ENCODE peak calls at places on chromosome 21, in eight cellular contexts. F is bronchial epithelial cell; I is lower leg skin; D is HFF-Myc; X is lower lobe of right lung; C is CD8-positive, alpha-beta T cell; O is hepatocyte; E is fibroblast of pulmonary artery. H is an unnamed sample.

GRCh38 chr21:41156128-41156527 is 11.8 kb upstream of the BACE2 start:
- DNase-seq in F (no peak), I (no peak), D (no peak), X (no peak), C (no peak), O (no peak), E (no peak), H (no peak)

GRCh38 chr21:31558839-31559367 is 100.6 kb upstream of the SOD1 start:
- DNase-seq in F (peak; percentile 83), I (peak; percentile 79), D (peak; percentile 29), X (peak; percentile 77), C (peak; percentile 76), O (peak; percentile 96), E (peak; percentile 95), H (peak; percentile 96)

GRCh38 chr21:44648557-44649311 is 2.5 kb downstream of the KRTAP10-11 start:
- DNase-seq in F (no peak), I (peak; percentile 10), D (no peak), X (no peak), C (no peak), O (no peak), E (no peak), H (no peak)

GRCh38 chr21:37829447-37829846 is 86.8 kb downstream of the KCNJ6 start:
- DNase-seq in F (peak; percentile 33), I (no peak), D (no peak), X (no peak), C (no peak), O (peak; percentile 58), E (peak; percentile 17), H (peak; percentile 51)

GRCh38 chr21:25934771-25935224 is 200.0 kb downstream of the GABPA start:
- DNase-seq in F (peak; percentile 99), I (peak; percentile 81), D (peak; percentile 72), X (peak; percentile 58), C (no peak), O (peak; percentile 27), E (peak; percentile 97), H (peak; percentile 68)

GRCh38 chr21:20875741-20876140 is 122.5 kb upstream of the NCAM2 start:
- DNase-seq in F (no peak), I (no peak), D (no peak), X (no peak), C (no peak), O (peak; percentile 10), E (no peak), H (peak; percentile 2)

GRCh38 chr21:36990508-36991205 is 15.8 kb upstream of the RIPPLY3 start:
- DNase-seq in F (peak; percentile 41), I (no peak), D (no peak), X (no peak), C (no peak), O (no peak), E (no peak), H (peak; percentile 75)

GRCh38 chr21:25176637-25177412 is 430.5 kb downstream of the MRPL39 start:
- DNase-seq in F (no peak), I (no peak), D (no peak), X (no peak), C (no peak), O (no peak), E (no peak), H (no peak)

GRCh38 chr21:46060596-46061061 is 37.3 kb upstream of the COL6A2 start:
- DNase-seq in F (no peak), I (peak; percentile 82), D (peak; percentile 95), X (peak; percentile 49), C (no peak), O (peak; percentile 55), E (peak; percentile 98), H (no peak)

GRCh38 chr21:45248301-45248892 is 39.3 kb downstream of the POFUT2 start:
- DNase-seq in F (no peak), I (peak; percentile 4), D (no peak), X (no peak), C (no peak), O (no peak), E (no peak), H (no peak)

GRCh38 chr21:38965910-38966504 is 160.3 kb downstream of the ETS2 start:
- DNase-seq in F (peak; percentile 88), I (no peak), D (no peak), X (peak; percentile 80), C (no peak), O (peak; percentile 80), E (no peak), H (no peak)

GRCh38 chr21:37671381-37671780 is 244.9 kb downstream of the KCNJ6 start:
- DNase-seq in F (peak; percentile 52), I (no peak), D (no peak), X (no peak), C (no peak), O (no peak), E (no peak), H (no peak)

GRCh38 chr21:38499296-38499695 is 1.0 kb upstream of the ERG start:
- DNase-seq in F (no peak), I (no peak), D (no peak), X (no peak), C (no peak), O (no peak), E (peak; percentile 33), H (no peak)

GRCh38 chr21:46298083-46298412 is 11.9 kb downstream of the YBEY start:
- DNase-seq in F (peak; percentile 39), I (no peak), D (no peak), X (peak; percentile 34), C (no peak), O (no peak), E (no peak), H (no peak)

GRCh38 chr21:17819878-17820232 is 699 bp upstream of the C21orf91 start:
- DNase-seq in F (peak; percentile 38), I (no peak), D (peak; percentile 41), X (no peak), C (no peak), O (no peak), E (no peak), H (peak; percentile 13)

GRCh38 chr21:37425684-37426083 is 59.1 kb downstream of the DYRK1A start:
- DNase-seq in F (no peak), I (no peak), D (no peak), X (no peak), C (no peak), O (no peak), E (no peak), H (no peak)

GRCh38 chr21:45270306-45270821 is 17.3 kb downstream of the POFUT2 start:
- DNase-seq in F (no peak), I (no peak), D (no peak), X (no peak), C (no peak), O (no peak), E (no peak), H (no peak)

GRCh38 chr21:16422702-16423101 is 692.9 kb downstream of the USP25 start:
- DNase-seq in F (peak; percentile 21), I (no peak), D (no peak), X (no peak), C (no peak), O (no peak), E (peak; percentile 49), H (no peak)

GRCh38 chr21:39347537-39347936 is 1.4 kb downstream of the HMGN1 start:
- DNase-seq in F (no peak), I (no peak), D (no peak), X (no peak), C (no peak), O (no peak), E (no peak), H (no peak)

GRCh38 chr21:43646550-43647260 is 12.6 kb downstream of the HSF2BP start:
- DNase-seq in F (peak; percentile 95), I (peak; percentile 92), D (peak; percentile 75), X (peak; percentile 92), C (peak; percentile 66), O (peak; percentile 94), E (peak; percentile 97), H (peak; percentile 95)

GRCh38 chr21:16913010-16913409 is 599.8 kb upstream of the CXADR start:
- DNase-seq in F (peak; percentile 13), I (no peak), D (no peak), X (no peak), C (no peak), O (no peak), E (no peak), H (no peak)

GRCh38 chr21:46168238-46168637 is 12.9 kb upstream of the FTCD start:
- DNase-seq in F (no peak), I (no peak), D (no peak), X (no peak), C (no peak), O (no peak), E (no peak), H (no peak)

GRCh38 chr21:38773108-38774061 is 32.3 kb upstream of the ETS2 start:
- DNase-seq in F (peak; percentile 98), I (peak; percentile 59), D (peak; percentile 97), X (no peak), C (no peak), O (peak; percentile 69), E (peak; percentile 95), H (peak; percentile 85)

GRCh38 chr21:21921410-21922232 is 923.4 kb downstream of the NCAM2 start:
- DNase-seq in F (peak; percentile 4), I (no peak), D (no peak), X (no peak), C (no peak), O (peak; percentile 69), E (peak; percentile 63), H (peak; percentile 7)
- TF ChIP-seq CTCF in F (peak; percentile 23), I (no peak), D (peak; percentile 43), X (peak; percentile 46), C (no peak), O (peak; percentile 66), E (peak; percentile 76), H (peak; percentile 68)

GRCh38 chr21:42533306-42533962 is 19.8 kb downstream of the SLC37A1 start:
- DNase-seq in F (no peak), I (no peak), D (no peak), X (no peak), C (no peak), O (no peak), E (no peak), H (no peak)
- TF ChIP-seq CTCF in F (no peak), I (no peak), D (no peak), X (no peak), C (no peak), O (no peak), E (no peak), H (no peak)

GRCh38 chr21:32994305-32994704 is 31.4 kb upstream of the OLIG2 start:
- DNase-seq in F (peak; percentile 22), I (no peak), D (no peak), X (no peak), C (no peak), O (peak; percentile 19), E (peak; percentile 50), H (peak; percentile 11)
- TF ChIP-seq CTCF in F (peak; percentile 42), I (no peak), D (peak; percentile 32), X (peak; percentile 31), C (no peak), O (peak; percentile 56), E (peak; percentile 62), H (peak; percentile 18)

GRCh38 chr21:28516011-28516410 is 476.7 kb downstream of the LTN1 start:
- DNase-seq in F (no peak), I (no peak), D (no peak), X (no peak), C (no peak), O (no peak), E (no peak), H (no peak)

GRCh38 chr21:28518620-28519019 is 474.1 kb downstream of the LTN1 start:
- DNase-seq in F (peak; percentile 31), I (no peak), D (no peak), X (no peak), C (no peak), O (no peak), E (peak; percentile 36), H (no peak)

GRCh38 chr21:28513450-28513849 is 479.2 kb downstream of the LTN1 start:
- DNase-seq in F (no peak), I (no peak), D (no peak), X (no peak), C (no peak), O (no peak), E (peak; percentile 14), H (no peak)

GRCh38 chr21:28521932-28522826 is 470.5 kb downstream of the LTN1 start:
- DNase-seq in F (peak; percentile 44), I (no peak), D (peak; percentile 74), X (no peak), C (no peak), O (peak; percentile 50), E (peak; percentile 69), H (no peak)

GRCh38 chr21:28516996-28517592 is 475.6 kb downstream of the LTN1 start:
- DNase-seq in F (peak; percentile 54), I (peak; percentile 39), D (no peak), X (peak; percentile 51), C (peak; percentile 34), O (peak; percentile 80), E (peak; percentile 57), H (peak; percentile 15)
- TF ChIP-seq CTCF in F (peak; percentile 84), I (no peak), D (peak; percentile 49), X (peak; percentile 60), C (peak; percentile 63), O (peak; percentile 59), E (peak; percentile 68), H (no peak)

H was measured in RWPE1.